ENCODE peak calls at places on chromosomes 12 and 14, in four cellular contexts. N, D, K and Q are unnamed samples.

GRCh38 chr14:99378782-99379214 is 101.9 kb downstream of the SETD3 start:
- DNase-seq in D (peak; percentile 49), K (no peak), N (no peak), Q (no peak)

GRCh38 chr12:47863985-47864384 is 40.8 kb downstream of the VDR start:
- DNase-seq in K (no peak), D (no peak), N (no peak), Q (no peak)

GRCh38 chr12:7989827-7990491 is 42.6 kb upstream of the FOXJ2 start:
- DNase-seq in N (no peak), D (no peak), K (peak; percentile 89), Q (peak; percentile 29)

GRCh38 chr12:630656-631632 is 32.3 kb downstream of the NINJ2 start:
- DNase-seq in N (peak; percentile 76), D (no peak), K (peak; percentile 96), Q (peak; percentile 72)

GRCh38 chr12:122724641-122725243 is 5.9 kb downstream of the HCAR1 start:
- DNase-seq in K (no peak), D (no peak), N (no peak), Q (no peak)

GRCh38 chr14:22400590-22401259 is 188.3 kb downstream of the DAD1 start:
- DNase-seq in K (no peak), N (no peak), D (peak; percentile 31), Q (no peak)

GRCh38 chr12:79885956-79886490 is 48.9 kb downstream of the PPP1R12A start:
- DNase-seq in D (no peak), N (no peak), K (no peak), Q (no peak)

GRCh38 chr14:93906341-93907329 is 20.5 kb upstream of the FAM181A start:
- DNase-seq in K (no peak), N (no peak), D (no peak), Q (peak; percentile 82)

GRCh38 chr14:20631821-20632389 is 9.6 kb downstream of the OR6S1 start:
- DNase-seq in N (peak; percentile 84), D (peak; percentile 20), K (peak; percentile 83), Q (peak; percentile 69)

GRCh38 chr14:80518173-80518572 is 306.9 kb upstream of the DIO2 start:
- DNase-seq in N (no peak), K (no peak), D (no peak), Q (no peak)

GRCh38 chr14:63781686-63782085 is 53.8 kb upstream of the SGPP1 start:
- DNase-seq in K (no peak), N (no peak), D (no peak), Q (no peak)

GRCh38 chr12:110743571-110744093 is 941 bp upstream of the PPP1CC start:
- DNase-seq in D (no peak), N (peak; percentile 79), K (peak; percentile 78), Q (no peak)

GRCh38 chr12:47835831-47836155 is 16.1 kb upstream of the HDAC7 start:
- DNase-seq in N (peak; percentile 46), D (no peak), K (no peak), Q (no peak)

GRCh38 chr14:105107351-105107750 is 42.1 kb upstream of the GPR132 start:
- DNase-seq in K (no peak), N (no peak), D (no peak), Q (no peak)

GRCh38 chr12:58176296-58176869 is 235.0 kb downstream of the ATP23 start:
- DNase-seq in N (no peak), D (peak; percentile 3), K (no peak), Q (peak; percentile 36)

GRCh38 chr14:89912667-89913211 is 41.8 kb downstream of the EFCAB11 start:
- DNase-seq in D (peak; percentile 98), K (no peak), N (no peak), Q (no peak)

GRCh38 chr14:61281911-61282310 is 773 bp upstream of the TMEM30B start:
- DNase-seq in N (no peak), D (no peak), K (no peak), Q (no peak)

GRCh38 chr12:9673404-9674225 is 4.1 kb downstream of the CLEC2D start:
- DNase-seq in D (peak; percentile 92), N (peak; percentile 64), K (peak; percentile 66), Q (no peak)

GRCh38 chr12:66944365-66944764 is 265.5 kb upstream of the GRIP1 start:
- DNase-seq in N (no peak), D (no peak), K (no peak), Q (no peak)

GRCh38 chr12:50232771-50233209 is 50.5 kb downstream of the LIMA1 start:
- DNase-seq in D (no peak), N (no peak), K (no peak), Q (no peak)

GRCh38 chr14:102922490-102923200 is at the start of gene AMN:
- DNase-seq in D (no peak), N (no peak), K (peak; percentile 82), Q (no peak)

GRCh38 chr14:100714205-100714781 is 12.4 kb upstream of the DLK1 start:
- DNase-seq in N (no peak), K (no peak), D (no peak), Q (no peak)

GRCh38 chr14:71394386-71394785 is 487.1 kb downstream of the PCNX1 start:
- DNase-seq in N (no peak), D (no peak), K (no peak), Q (no peak)

GRCh38 chr12:68031174-68031573 is 41.9 kb downstream of the IFNG-AS1 start:
- DNase-seq in N (no peak), K (no peak), D (no peak), Q (no peak)

GRCh38 chr12:26853303-26854027 is 20.5 kb upstream of the ITPR2 start:
- DNase-seq in N (peak; percentile 76), D (peak; percentile 28), K (peak; percentile 82), Q (peak; percentile 75)

GRCh38 chr12:47534695-47535094 is 171.1 kb downstream of the RPAP3 start:
- DNase-seq in N (no peak), D (peak; percentile 15), K (no peak), Q (no peak)

GRCh38 chr12:83462419-83462818 is 775.7 kb downstream of the TMTC2 start:
- DNase-seq in D (no peak), N (no peak), K (no peak), Q (no peak)

GRCh38 chr12:130286741-130287140 is 50.9 kb upstream of the PIWIL1 start:
- DNase-seq in N (no peak), K (no peak), D (no peak), Q (no peak)

GRCh38 chr12:70398862-70399261 is 32.8 kb downstream of the KCNMB4 start:
- DNase-seq in D (no peak), K (no peak), N (no peak), Q (no peak)

GRCh38 chr12:69998922-69999321 is 173.9 kb downstream of the MYRFL start:
- DNase-seq in D (no peak), N (no peak), K (no peak), Q (no peak)

GRCh38 chr14:56814468-56815074 is 4.3 kb upstream of the OTX2 start:
- DNase-seq in N (no peak), D (no peak), K (no peak), Q (no peak)

GRCh38 chr12:131673519-131674265 is 37.2 kb upstream of the SFSWAP start:
- DNase-seq in K (no peak), N (no peak), D (peak; percentile 12), Q (no peak)

GRCh38 chr14:67665886-67666285 is 8.5 kb downstream of the VTI1B start:
- DNase-seq in N (no peak), D (peak; percentile 31), K (no peak), Q (no peak)

GRCh38 chr12:3244219-3244750 is 167.1 kb downstream of the TSPAN9 start:
- DNase-seq in D (no peak), N (no peak), K (no peak), Q (no peak)

GRCh38 chr12:104793280-104793679 is 164.8 kb downstream of the SLC41A2 start:
- DNase-seq in K (no peak), N (no peak), D (peak; percentile 88), Q (no peak)

GRCh38 chr14:99749763-99750715 is 43.2 kb upstream of the EML1 start:
- DNase-seq in D (no peak), N (no peak), K (no peak), Q (no peak)

GRCh38 chr14:62546862-62547474 is 498.3 kb downstream of the KCNH5 start:
- DNase-seq in K (no peak), N (no peak), D (no peak), Q (no peak)

GRCh38 chr12:16282978-16283377 is 5.5 kb upstream of the SLC15A5 start:
- DNase-seq in N (no peak), D (no peak), K (no peak), Q (no peak)

GRCh38 chr12:56161677-56162351 is 3.7 kb downstream of the MYL6 start:
- DNase-seq in D (no peak), N (peak; percentile 90), K (no peak), Q (no peak)
- H3K4me3 ChIP-seq in D (no peak overlapping the region), N (peak overlapping the region; percentile 99), K (peak overlapping the region; percentile 88), Q (peak overlapping the region; percentile 71)

DNA sequence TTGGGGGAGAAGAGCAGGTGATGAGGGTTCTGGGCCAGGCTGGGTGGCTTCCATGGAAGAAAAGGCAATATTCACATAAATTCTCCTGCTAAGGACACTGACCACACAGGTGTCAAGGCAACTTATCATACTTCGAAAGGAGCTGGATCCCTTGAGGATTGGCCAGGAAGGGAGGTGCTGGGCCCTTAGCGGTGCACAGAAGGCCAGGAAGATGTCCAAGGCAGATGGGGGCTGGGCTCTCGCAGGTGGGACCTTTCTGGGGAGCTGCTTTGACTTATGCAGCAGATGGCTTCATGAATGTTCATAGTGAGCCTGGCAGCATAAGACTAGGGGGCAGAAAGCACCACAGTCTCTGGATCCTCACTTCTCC is 3.9 kb downstream of the CD63 start:
- DNase-seq in K (no peak), N (peak; percentile 63), D (no peak), Q (no peak)
- H3K4me3 ChIP-seq in K (no peak overlapping the region), N (no peak overlapping the region), D (no peak overlapping the region), Q (peak overlapping the region; percentile 89)

DNA sequence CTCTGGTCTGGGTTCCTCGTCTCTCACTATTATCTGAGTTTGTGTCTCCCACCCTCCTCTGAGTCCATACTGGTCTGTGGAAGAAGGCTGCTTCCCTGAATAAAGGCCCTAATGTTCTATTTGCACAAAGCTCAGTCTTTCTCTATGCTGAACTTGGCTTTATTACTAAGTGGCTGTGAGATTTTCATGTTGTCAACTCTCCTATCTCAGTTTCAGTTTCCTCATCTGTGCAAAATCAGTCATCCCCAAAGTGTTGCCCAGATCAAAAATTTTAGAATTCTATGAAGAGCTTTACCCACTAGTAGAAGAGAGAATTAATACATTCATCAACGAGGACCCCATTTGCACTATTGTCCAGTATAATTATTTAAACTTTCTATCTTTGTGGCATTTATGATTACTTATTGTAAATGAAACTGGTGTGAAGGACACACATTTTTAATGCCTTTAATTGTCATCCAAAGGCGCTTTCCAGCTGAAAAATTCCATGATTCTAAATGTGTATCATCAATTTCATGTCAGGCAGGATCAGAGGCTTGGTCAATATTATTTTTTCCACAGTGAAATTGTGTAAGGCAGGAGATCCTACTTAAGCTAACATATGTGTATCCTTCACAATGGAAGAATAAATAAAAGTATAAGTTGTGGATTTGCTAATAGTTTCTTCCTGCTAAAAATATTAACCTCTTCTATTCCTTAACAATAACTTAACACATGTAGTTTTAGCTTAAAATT is 79.1 kb upstream of the EEA1 start:
- DNase-seq in K (no peak), D (no peak), N (no peak), Q (no peak)
- H3K4me3 ChIP-seq in K (no peak overlapping the region), D (no peak overlapping the region), N (no peak overlapping the region), Q (no peak overlapping the region)

DNA sequence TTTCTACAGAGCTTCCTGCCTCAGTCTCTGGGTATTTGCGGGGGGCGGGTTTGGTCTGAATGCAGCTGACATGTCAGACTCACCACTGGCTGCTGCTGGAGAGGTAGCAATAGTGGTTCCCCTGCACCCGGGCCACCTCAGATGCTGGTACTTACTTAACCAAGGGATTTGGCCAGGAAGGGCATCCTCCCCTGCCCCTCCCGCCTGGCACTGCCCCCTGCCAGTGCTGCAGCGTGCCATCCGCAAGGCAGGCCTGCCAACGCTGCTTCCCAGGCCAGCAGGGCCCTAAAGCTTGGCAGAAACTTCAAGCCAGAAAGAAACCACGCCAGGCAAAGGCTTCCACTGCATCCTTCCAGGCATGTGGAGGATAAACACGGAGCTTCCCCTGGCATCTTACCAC is 22.1 kb downstream of the RAB35 start:
- DNase-seq in N (no peak), K (peak; percentile 55), D (no peak), Q (no peak)
- H3K4me3 ChIP-seq in N (no peak overlapping the region), K (no peak overlapping the region), D (no peak overlapping the region), Q (no peak overlapping the region)